ENCODE peak calls at places on chromosomes 1 and 21, in eight cellular contexts. One of them, this sample, is unnamed.
A peak's percentile ranks its signal among the peaks of the same experiment; 100 is the strongest.

GRCh38 chr1:54490361-54491248 is 57.4 kb upstream of the ACOT11 start:
- DNase-seq in GM12865: no peak
- DNase-seq in NCI-H510A: no peak
- DNase-seq in left kidney: peak; percentile 82
- DNase-seq in RPMI8226: peak; percentile 54
- DNase-seq in T-cell: no peak
- DNase-seq in left ventricle myocardium inferior: peak; percentile 32
- DNase-seq in H7: peak; percentile 96
- DNase-seq in this sample: no peak

GRCh38 chr1:89945852-89946476 is 48.9 kb upstream of the ZNF326 start:
- DNase-seq in GM12865: peak; percentile 85
- DNase-seq in NCI-H510A: no peak
- DNase-seq in left kidney: no peak
- DNase-seq in RPMI8226: no peak
- DNase-seq in T-cell: no peak
- DNase-seq in left ventricle myocardium inferior: no peak
- DNase-seq in H7: no peak
- DNase-seq in this sample: no peak

GRCh38 chr1:159266832-159267231 is 35.3 kb upstream of the FCER1A start:
- DNase-seq in GM12865: no peak
- DNase-seq in NCI-H510A: no peak
- DNase-seq in left kidney: no peak
- DNase-seq in RPMI8226: no peak
- DNase-seq in T-cell: no peak
- DNase-seq in left ventricle myocardium inferior: no peak
- DNase-seq in H7: no peak
- DNase-seq in this sample: no peak

GRCh38 chr1:75765697-75766355 is 20.2 kb upstream of the RABGGTB start:
- DNase-seq in GM12865: no peak
- DNase-seq in NCI-H510A: no peak
- DNase-seq in left kidney: no peak
- DNase-seq in RPMI8226: no peak
- DNase-seq in T-cell: no peak
- DNase-seq in left ventricle myocardium inferior: no peak
- DNase-seq in H7: no peak
- DNase-seq in this sample: no peak

GRCh38 chr1:181603735-181604410 is 120.6 kb downstream of the CACNA1E start:
- DNase-seq in GM12865: no peak
- DNase-seq in NCI-H510A: no peak
- DNase-seq in left kidney: no peak
- DNase-seq in RPMI8226: no peak
- DNase-seq in T-cell: no peak
- DNase-seq in left ventricle myocardium inferior: no peak
- DNase-seq in H7: no peak
- DNase-seq in this sample: no peak

GRCh38 chr1:231039161-231040018 is 664 bp downstream of the FAM89A start:
- DNase-seq in GM12865: peak; percentile 8
- DNase-seq in NCI-H510A: peak; percentile 27
- DNase-seq in left kidney: peak; percentile 72
- DNase-seq in RPMI8226: peak; percentile 53
- DNase-seq in T-cell: peak; percentile 5
- DNase-seq in left ventricle myocardium inferior: peak; percentile 20
- DNase-seq in H7: peak; percentile 79
- DNase-seq in this sample: no peak

GRCh38 chr1:63949965-63950364 is 176.1 kb downstream of the ROR1 start:
- DNase-seq in GM12865: no peak
- DNase-seq in NCI-H510A: no peak
- DNase-seq in left kidney: peak; percentile 55
- DNase-seq in RPMI8226: no peak
- DNase-seq in T-cell: no peak
- DNase-seq in left ventricle myocardium inferior: no peak
- DNase-seq in H7: no peak
- DNase-seq in this sample: no peak

GRCh38 chr1:244782056-244782455 is 53.4 kb upstream of the COX20 start:
- DNase-seq in GM12865: no peak
- DNase-seq in NCI-H510A: no peak
- DNase-seq in left kidney: no peak
- DNase-seq in RPMI8226: no peak
- DNase-seq in T-cell: no peak
- DNase-seq in left ventricle myocardium inferior: no peak
- DNase-seq in H7: no peak
- DNase-seq in this sample: no peak

GRCh38 chr1:201606096-201606495 is 67.2 kb downstream of the NAV1 start:
- DNase-seq in GM12865: no peak
- DNase-seq in NCI-H510A: no peak
- DNase-seq in left kidney: no peak
- DNase-seq in RPMI8226: peak; percentile 17
- DNase-seq in T-cell: no peak
- DNase-seq in left ventricle myocardium inferior: no peak
- DNase-seq in H7: no peak
- DNase-seq in this sample: no peak

GRCh38 chr1:42939216-42939615 is 19.5 kb downstream of the SLC2A1 start:
- DNase-seq in GM12865: no peak
- DNase-seq in NCI-H510A: no peak
- DNase-seq in left kidney: no peak
- DNase-seq in RPMI8226: no peak
- DNase-seq in T-cell: no peak
- DNase-seq in left ventricle myocardium inferior: no peak
- DNase-seq in H7: no peak
- DNase-seq in this sample: no peak

GRCh38 chr1:227944931-227945890 is 2.5 kb downstream of the WNT9A start:
- DNase-seq in GM12865: no peak
- DNase-seq in NCI-H510A: peak; percentile 69
- DNase-seq in left kidney: peak; percentile 94
- DNase-seq in RPMI8226: no peak
- DNase-seq in T-cell: no peak
- DNase-seq in left ventricle myocardium inferior: no peak
- DNase-seq in H7: peak; percentile 56
- DNase-seq in this sample: peak; percentile 74

GRCh38 chr21:33848252-33848953 is 67.2 kb downstream of the ATP5PO start:
- DNase-seq in GM12865: no peak
- DNase-seq in NCI-H510A: no peak
- DNase-seq in left kidney: peak; percentile 86
- DNase-seq in RPMI8226: no peak
- DNase-seq in T-cell: no peak
- DNase-seq in left ventricle myocardium inferior: no peak
- DNase-seq in H7: no peak
- DNase-seq in this sample: peak; percentile 82

GRCh38 chr1:29767088-29767685 is 530.9 kb downstream of the PTPRU start:
- DNase-seq in GM12865: no peak
- DNase-seq in NCI-H510A: no peak
- DNase-seq in left kidney: no peak
- DNase-seq in RPMI8226: no peak
- DNase-seq in T-cell: no peak
- DNase-seq in left ventricle myocardium inferior: no peak
- DNase-seq in H7: no peak
- DNase-seq in this sample: no peak

GRCh38 chr1:24503003-24503751 is 541 bp downstream of the RCAN3 start:
- DNase-seq in GM12865: no peak
- DNase-seq in NCI-H510A: no peak
- DNase-seq in left kidney: peak; percentile 22
- DNase-seq in RPMI8226: no peak
- DNase-seq in T-cell: peak; percentile 31
- DNase-seq in left ventricle myocardium inferior: peak; percentile 27
- DNase-seq in H7: no peak
- DNase-seq in this sample: no peak

GRCh38 chr1:88683848-88684481 is at the start of gene PKN2:
- DNase-seq in GM12865: peak; percentile 99
- DNase-seq in NCI-H510A: peak; percentile 100
- DNase-seq in left kidney: peak; percentile 100
- DNase-seq in RPMI8226: peak; percentile 97
- DNase-seq in T-cell: peak; percentile 98
- DNase-seq in left ventricle myocardium inferior: peak; percentile 97
- DNase-seq in H7: peak; percentile 95
- DNase-seq in this sample: peak; percentile 100

GRCh38 chr1:67705735-67706454 is 20.9 kb downstream of the GADD45A start:
- DNase-seq in GM12865: no peak
- DNase-seq in NCI-H510A: no peak
- DNase-seq in left kidney: no peak
- DNase-seq in RPMI8226: no peak
- DNase-seq in T-cell: no peak
- DNase-seq in left ventricle myocardium inferior: no peak
- DNase-seq in H7: no peak
- DNase-seq in this sample: no peak

GRCh38 chr21:19022978-19023377 is 619.4 kb upstream of the TMPRSS15 start:
- DNase-seq in GM12865: no peak
- DNase-seq in NCI-H510A: no peak
- DNase-seq in left kidney: no peak
- DNase-seq in RPMI8226: no peak
- DNase-seq in T-cell: no peak
- DNase-seq in left ventricle myocardium inferior: no peak
- DNase-seq in H7: no peak
- DNase-seq in this sample: no peak

GRCh38 chr1:56477164-56478111 is 101.9 kb downstream of the PLPP3 start:
- DNase-seq in GM12865: no peak
- DNase-seq in NCI-H510A: peak; percentile 26
- DNase-seq in left kidney: peak; percentile 85
- DNase-seq in RPMI8226: no peak
- DNase-seq in T-cell: no peak
- DNase-seq in left ventricle myocardium inferior: peak; percentile 80
- DNase-seq in H7: peak; percentile 84
- DNase-seq in this sample: no peak

GRCh38 chr1:206658264-206658980 is 23.1 kb downstream of the DYRK3 start:
- DNase-seq in GM12865: peak; percentile 54
- DNase-seq in NCI-H510A: no peak
- DNase-seq in left kidney: peak; percentile 55
- DNase-seq in RPMI8226: peak; percentile 62
- DNase-seq in T-cell: no peak
- DNase-seq in left ventricle myocardium inferior: peak; percentile 60
- DNase-seq in H7: peak; percentile 95
- DNase-seq in this sample: no peak

GRCh38 chr1:39919545-39919944 is 17.8 kb upstream of the MYCL start:
- DNase-seq in GM12865: peak; percentile 80
- DNase-seq in NCI-H510A: peak; percentile 89
- DNase-seq in left kidney: peak; percentile 94
- DNase-seq in RPMI8226: peak; percentile 85
- DNase-seq in T-cell: no peak
- DNase-seq in left ventricle myocardium inferior: no peak
- DNase-seq in H7: peak; percentile 87
- DNase-seq in this sample: peak; percentile 100

GRCh38 chr1:205345761-205346160 is 11.0 kb downstream of the KLHDC8A start:
- DNase-seq in GM12865: no peak
- DNase-seq in NCI-H510A: no peak
- DNase-seq in left kidney: no peak
- DNase-seq in RPMI8226: no peak
- DNase-seq in T-cell: no peak
- DNase-seq in left ventricle myocardium inferior: no peak
- DNase-seq in H7: no peak
- DNase-seq in this sample: no peak

GRCh38 chr1:169624887-169625286 is 5.0 kb downstream of the SELP start:
- DNase-seq in GM12865: no peak
- DNase-seq in NCI-H510A: no peak
- DNase-seq in left kidney: no peak
- DNase-seq in RPMI8226: no peak
- DNase-seq in T-cell: no peak
- DNase-seq in left ventricle myocardium inferior: no peak
- DNase-seq in H7: no peak
- DNase-seq in this sample: no peak

GRCh38 chr1:223347583-223347982 is 16.4 kb downstream of the SUSD4 start:
- DNase-seq in GM12865: no peak
- DNase-seq in NCI-H510A: no peak
- DNase-seq in left kidney: no peak
- DNase-seq in RPMI8226: no peak
- DNase-seq in T-cell: no peak
- DNase-seq in left ventricle myocardium inferior: no peak
- DNase-seq in H7: no peak
- DNase-seq in this sample: no peak

GRCh38 chr1:14962407-14962806 is 191.1 kb upstream of the TMEM51 start:
- DNase-seq in GM12865: no peak
- DNase-seq in NCI-H510A: no peak
- DNase-seq in left kidney: no peak
- DNase-seq in RPMI8226: no peak
- DNase-seq in T-cell: no peak
- DNase-seq in left ventricle myocardium inferior: no peak
- DNase-seq in H7: no peak
- DNase-seq in this sample: no peak

GRCh38 chr1:59025201-59025600 is 241.4 kb upstream of the JUN start:
- DNase-seq in GM12865: peak; percentile 21
- DNase-seq in NCI-H510A: no peak
- DNase-seq in left kidney: no peak
- DNase-seq in RPMI8226: no peak
- DNase-seq in T-cell: no peak
- DNase-seq in left ventricle myocardium inferior: no peak
- DNase-seq in H7: no peak
- DNase-seq in this sample: no peak

GRCh38 chr1:82806133-82806532 is 1005.4 kb downstream of the ADGRL2 start:
- DNase-seq in GM12865: no peak
- DNase-seq in NCI-H510A: no peak
- DNase-seq in left kidney: no peak
- DNase-seq in RPMI8226: no peak
- DNase-seq in T-cell: no peak
- DNase-seq in left ventricle myocardium inferior: no peak
- DNase-seq in H7: peak; percentile 10
- DNase-seq in this sample: no peak

GRCh38 chr1:61183471-61184034 is 101.2 kb downstream of the NFIA start:
- DNase-seq in GM12865: no peak
- DNase-seq in NCI-H510A: no peak
- DNase-seq in left kidney: peak; percentile 62
- DNase-seq in RPMI8226: no peak
- DNase-seq in T-cell: no peak
- DNase-seq in left ventricle myocardium inferior: peak; percentile 26
- DNase-seq in H7: no peak
- DNase-seq in this sample: no peak

GRCh38 chr21:31873696-31874599 is 1.1 kb downstream of the HUNK start:
- DNase-seq in GM12865: peak; percentile 11
- DNase-seq in NCI-H510A: no peak
- DNase-seq in left kidney: peak; percentile 89
- DNase-seq in RPMI8226: peak; percentile 62
- DNase-seq in T-cell: no peak
- DNase-seq in left ventricle myocardium inferior: peak; percentile 33
- DNase-seq in H7: peak; percentile 91
- DNase-seq in this sample: no peak

GRCh38 chr21:33266784-33267135 is 593 bp downstream of the IL10RB start:
- DNase-seq in GM12865: peak; percentile 77
- DNase-seq in NCI-H510A: no peak
- DNase-seq in left kidney: no peak
- DNase-seq in RPMI8226: peak; percentile 20
- DNase-seq in T-cell: no peak
- DNase-seq in left ventricle myocardium inferior: peak; percentile 20
- DNase-seq in H7: no peak
- DNase-seq in this sample: no peak